ENCODE peak calls at places on chromosomes 7 and 10, in seven cellular contexts. S is uterus; I is cerebellum; X is HTR-8/SVneo; G is Panc1; E is activated effector memory CD4-positive, alpha-beta T cell treated with Interleukin-2 at 50 U/mL for 16 hours; R is NCI-H524 treated with DMSO at 0.1 percent for 48 hours. K is an unnamed sample.

GRCh38 chr10:22736134-22736533 is 21.8 kb upstream of the PIP4K2A start:
- DNase-seq in R (no peak), G (no peak), S (no peak), I (no peak), X (no peak), E (no peak), K (peak; percentile 24)

GRCh38 chr7:116111429-116111828 is 80.9 kb upstream of the TFEC start:
- DNase-seq in I (no peak), G (no peak), S (no peak), X (no peak), R (no peak), E (no peak), K (no peak)

GRCh38 chr10:69057261-69057950 is 30.5 kb upstream of the SRGN start:
- DNase-seq in G (no peak), I (no peak), S (no peak), E (no peak), X (no peak), R (no peak), K (no peak)

GRCh38 chr7:18689535-18689934 is 194.0 kb downstream of the HDAC9 start:
- DNase-seq in S (no peak), I (no peak), R (no peak), X (no peak), G (no peak), E (no peak), K (no peak)

GRCh38 chr7:29109815-29110385 is 36.4 kb downstream of the CPVL start:
- DNase-seq in X (no peak), R (no peak), E (no peak), G (no peak), I (no peak), S (no peak), K (no peak)

GRCh38 chr7:94277236-94277635 is 117.5 kb upstream of the COL1A2 start:
- DNase-seq in R (no peak), I (no peak), G (no peak), E (no peak), X (no peak), S (no peak), K (no peak)

GRCh38 chr10:79406683-79407396 is 38.6 kb downstream of the ZCCHC24 start:
- DNase-seq in R (no peak), I (no peak), E (no peak), X (no peak), S (peak; percentile 28), G (no peak), K (no peak)

GRCh38 chr7:157224627-157225026 is 85.9 kb downstream of the UBE3C start:
- DNase-seq in X (no peak), I (no peak), G (no peak), E (no peak), R (peak; percentile 9), S (no peak), K (no peak)

GRCh38 chr7:91089382-91089963 is 174.8 kb upstream of the FZD1 start:
- DNase-seq in E (no peak), I (peak; percentile 35), R (no peak), X (no peak), S (no peak), G (peak; percentile 24), K (peak; percentile 33)

GRCh38 chr7:136275794-136276193 is 298.6 kb upstream of the MTPN start:
- DNase-seq in E (no peak), X (no peak), I (no peak), G (no peak), R (no peak), S (no peak), K (no peak)

K was measured in K562.